ENCODE peak calls at places on chromosomes 5 and 9, in nine cellular contexts. J is K562, D is sigmoid colon, R is GM23338, B is stomach, H is HCT116, G is HepG2, Q is transverse colon, F is upper lobe of left lung. S is an unnamed sample. For H3K4me1, the result is how much of the 10 kb centered on the place peaks cover.

GRCh38 chr9:93501406-93501805 is 48.0 kb upstream of the FAM120AOS start:
- DNase-seq in J (no peak), D (no peak), R (no peak), B (no peak), H (no peak), G (no peak), Q (no peak), F (no peak), S (no peak)

GRCh38 chr5:148808864-148809642 is 17.4 kb upstream of the ADRB2 start:
- DNase-seq in J (peak), D (no peak), R (no peak), B (no peak), H (no peak), G (no peak), Q (peak), F (no peak), S (no peak)

GRCh38 chr5:72015103-72015548 is 92.1 kb upstream of the MAP1B start:
- DNase-seq in J (peak), D (no peak), R (no peak), B (no peak), H (peak), G (peak), Q (no peak), F (no peak), S (no peak)

GRCh38 chr5:137573376-137573775 is 74.2 kb upstream of the SPOCK1 start:
- DNase-seq in J (no peak), D (no peak), R (no peak), B (no peak), H (no peak), G (no peak), Q (no peak), F (no peak), S (no peak)

GRCh38 chr5:132467292-132467984 is 23.1 kb downstream of the IRF1 start:
- DNase-seq in J (no peak), D (peak), R (no peak), B (no peak), H (no peak), G (peak), Q (peak), F (no peak), S (no peak)

GRCh38 chr5:109987355-109987754 is 297.6 kb downstream of the MAN2A1 start:
- DNase-seq in J (no peak), D (no peak), R (no peak), B (no peak), H (no peak), G (no peak), Q (no peak), F (no peak), S (no peak)

GRCh38 chr9:89664896-89665329 is 60.1 kb downstream of the GADD45G start:
- DNase-seq in J (no peak), D (no peak), R (peak), B (peak), H (no peak), G (no peak), Q (peak), F (peak), S (no peak)

GRCh38 chr5:15615859-15616258 is 115.9 kb downstream of the FBXL7 start:
- DNase-seq in J (no peak), D (no peak), R (no peak), B (no peak), H (no peak), G (no peak), Q (no peak), F (no peak), S (no peak)

GRCh38 chr9:129704797-129705196 is 39.4 kb downstream of the PRRX2 start:
- DNase-seq in J (no peak), D (no peak), R (no peak), B (no peak), H (no peak), G (no peak), Q (no peak), F (no peak), S (no peak)

GRCh38 chr5:172142709-172143215 is 45.3 kb downstream of the STK10 start:
- DNase-seq in J (peak), D (no peak), R (no peak), B (no peak), H (no peak), G (peak), Q (no peak), F (no peak), S (no peak)

GRCh38 chr5:175214152-175214551 is 229.8 kb downstream of the DRD1 start:
- DNase-seq in J (no peak), D (no peak), R (no peak), B (no peak), H (peak), G (no peak), Q (no peak), F (no peak), S (peak)

GRCh38 chr5:109844695-109845094 is 155.0 kb downstream of the MAN2A1 start:
- DNase-seq in J (no peak), D (no peak), R (no peak), B (no peak), H (no peak), G (no peak), Q (no peak), F (no peak), S (no peak)

GRCh38 chr9:2014148-2014547 is 999 bp upstream of the SMARCA2 start:
- DNase-seq in J (no peak), D (no peak), R (no peak), B (no peak), H (no peak), G (no peak), Q (no peak), F (no peak), S (no peak)

GRCh38 chr5:123113136-123113535 is 24.1 kb downstream of the PRDM6 start:
- DNase-seq in J (no peak), D (no peak), R (no peak), B (no peak), H (no peak), G (no peak), Q (no peak), F (no peak), S (no peak)

GRCh38 chr5:55429221-55429620 is 105.5 kb downstream of the PLPP1 start:
- DNase-seq in J (no peak), D (no peak), R (no peak), B (no peak), H (no peak), G (no peak), Q (no peak), F (no peak), S (no peak)

GRCh38 chr5:113574417-113574816 is 60.9 kb downstream of the YTHDC2 start:
- DNase-seq in J (peak), D (no peak), R (no peak), B (no peak), H (no peak), G (no peak), Q (no peak), F (no peak), S (no peak)

GRCh38 chr5:40578501-40579451 is 100.9 kb upstream of the PTGER4 start:
- DNase-seq in J (no peak), D (no peak), R (no peak), B (no peak), H (no peak), G (no peak), Q (no peak), F (no peak), S (peak)

GRCh38 chr9:120920495-120921178 is 6.0 kb downstream of the TRAF1 start:
- DNase-seq in J (no peak), D (no peak), R (no peak), B (no peak), H (no peak), G (no peak), Q (no peak), F (no peak), S (no peak)

GRCh38 chr5:172303090-172303995 is 19.8 kb upstream of the UBTD2 start:
- DNase-seq in J (no peak), D (no peak), R (no peak), B (no peak), H (peak), G (peak), Q (no peak), F (no peak), S (no peak)

GRCh38 chr9:2655411-2655901 is 33.9 kb downstream of the VLDLR start:
- DNase-seq in J (no peak), D (no peak), R (no peak), B (no peak), H (no peak), G (no peak), Q (no peak), F (no peak), S (peak)

GRCh38 chr5:17019324-17019723 is 83.2 kb upstream of the MYO10 start:
- DNase-seq in J (no peak), D (no peak), R (no peak), B (no peak), H (no peak), G (no peak), Q (no peak), F (no peak), S (no peak)

GRCh38 chr9:6014668-6015270 is 655 bp downstream of the RANBP6 start:
- DNase-seq in J (peak), D (no peak), R (no peak), B (no peak), H (peak), G (peak), Q (no peak), F (no peak), S (no peak)

GRCh38 chr5:104071887-104072286 is 509.3 kb upstream of the NUDT12 start:
- DNase-seq in J (no peak), D (no peak), R (no peak), B (no peak), H (no peak), G (no peak), Q (no peak), F (no peak), S (no peak)
- TF ChIP-seq POLR2AphosphoS5 in J (no peak), D (no peak), R (no peak), B (no peak), H (no peak), G (no peak), Q (no peak), F (no peak), S (no peak)

GRCh38 chr5:126777257-126777973 is 479 bp downstream of the LMNB1 start:
- DNase-seq in J (peak), D (peak), R (peak), B (peak), H (no peak), G (peak), Q (peak), F (peak), S (no peak)
- TF ChIP-seq CTCF in J (no peak), D (no peak), R (no peak), B (no peak), H (no peak), G (peak), Q (no peak), F (peak), S (no peak)

DNA sequence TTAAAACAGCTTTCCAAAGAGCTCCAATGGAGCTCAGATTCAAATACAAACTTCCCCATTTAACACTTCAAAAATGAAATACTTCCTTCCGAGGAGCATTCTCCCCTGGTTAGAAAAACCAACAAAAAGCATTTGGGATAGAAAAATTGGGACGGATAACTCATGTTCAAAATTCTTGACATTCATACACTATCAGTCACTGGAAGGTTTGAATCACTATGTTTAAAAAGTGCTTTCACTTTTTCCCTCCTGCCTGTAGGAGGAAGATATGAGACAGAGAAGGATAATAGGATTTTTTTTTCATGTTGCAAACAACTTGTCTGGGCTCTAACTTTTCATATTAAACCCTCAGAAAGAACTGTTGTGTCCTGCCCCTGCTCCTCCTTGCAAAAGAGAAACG is 412.0 kb downstream of the ACTL7B start:
- DNase-seq in J (no peak), D (no peak), R (no peak), B (no peak), H (no peak), G (peak), Q (no peak), F (no peak), S (no peak)
- H3K4me1 ChIP-seq in J (under half), D (under half), R (under half), B (under half), H (under half), G (half or more), Q (under half), F (under half), S (under half)

GRCh38 chr9:111150241-111150640 is 112.0 kb upstream of the LPAR1 start:
- DNase-seq in J (no peak), D (no peak), R (no peak), B (no peak), H (no peak), G (no peak), Q (no peak), F (no peak), S (no peak)
- TF ChIP-seq POLR2AphosphoS5 in J (no peak), D (no peak), R (no peak), B (no peak), H (no peak), G (no peak), Q (no peak), F (no peak), S (no peak)